ENCODE peak calls at places on chromosomes 16 and 17, in six cellular contexts. One of them, this sample, is unnamed.

GRCh38 chr16:19700319-19700781 is 17.7 kb downstream of the KNOP1 start:
- DNase-seq in stimulated activated naive CD4-positive, alpha-beta T cell: no peak
- DNase-seq in caudate nucleus: no peak
- DNase-seq in HTR-8/SVneo: no peak
- DNase-seq in iris pigment epithelial cell: peak; percentile 86
- DNase-seq in uterus: peak; percentile 65
- DNase-seq in this sample: peak; percentile 61

GRCh38 chr17:8122923-8123694 is 797 bp downstream of the HES7 start:
- DNase-seq in uterus: peak; percentile 28
- DNase-seq in HTR-8/SVneo: no peak
- DNase-seq in iris pigment epithelial cell: peak; percentile 62
- DNase-seq in caudate nucleus: no peak
- DNase-seq in stimulated activated naive CD4-positive, alpha-beta T cell: peak; percentile 54
- DNase-seq in this sample: no peak

GRCh38 chr16:70714526-70715112 is 28.8 kb upstream of the MTSS2 start:
- DNase-seq in HTR-8/SVneo: no peak
- DNase-seq in uterus: no peak
- DNase-seq in iris pigment epithelial cell: no peak
- DNase-seq in caudate nucleus: no peak
- DNase-seq in stimulated activated naive CD4-positive, alpha-beta T cell: no peak
- DNase-seq in this sample: no peak

GRCh38 chr16:19505600-19506303 is 16.1 kb downstream of the GDE1 start:
- DNase-seq in HTR-8/SVneo: no peak
- DNase-seq in iris pigment epithelial cell: peak; percentile 88
- DNase-seq in uterus: no peak
- DNase-seq in caudate nucleus: no peak
- DNase-seq in stimulated activated naive CD4-positive, alpha-beta T cell: no peak
- DNase-seq in this sample: peak; percentile 77

GRCh38 chr16:78175287-78175686 is 75.8 kb downstream of the WWOX start:
- DNase-seq in caudate nucleus: no peak
- DNase-seq in iris pigment epithelial cell: no peak
- DNase-seq in HTR-8/SVneo: no peak
- DNase-seq in stimulated activated naive CD4-positive, alpha-beta T cell: no peak
- DNase-seq in uterus: no peak
- DNase-seq in this sample: no peak

GRCh38 chr17:64152428-64153125 is 22.6 kb upstream of the ERN1 start:
- DNase-seq in stimulated activated naive CD4-positive, alpha-beta T cell: no peak
- DNase-seq in iris pigment epithelial cell: no peak
- DNase-seq in HTR-8/SVneo: no peak
- DNase-seq in uterus: no peak
- DNase-seq in caudate nucleus: no peak
- DNase-seq in this sample: no peak

GRCh38 chr16:19884021-19884485 is 595 bp downstream of the GPRC5B start:
- DNase-seq in caudate nucleus: peak; percentile 48
- DNase-seq in HTR-8/SVneo: peak; percentile 18
- DNase-seq in uterus: peak; percentile 23
- DNase-seq in iris pigment epithelial cell: no peak
- DNase-seq in stimulated activated naive CD4-positive, alpha-beta T cell: peak; percentile 19
- DNase-seq in this sample: no peak

GRCh38 chr17:56831364-56832095 is 2.2 kb downstream of the C17orf67 start:
- DNase-seq in iris pigment epithelial cell: no peak
- DNase-seq in HTR-8/SVneo: no peak
- DNase-seq in caudate nucleus: no peak
- DNase-seq in stimulated activated naive CD4-positive, alpha-beta T cell: no peak
- DNase-seq in uterus: no peak
- DNase-seq in this sample: no peak

GRCh38 chr17:19645608-19646250 is 2.8 kb upstream of the ALDH3A2 start:
- DNase-seq in iris pigment epithelial cell: peak; percentile 30
- DNase-seq in uterus: no peak
- DNase-seq in HTR-8/SVneo: peak; percentile 39
- DNase-seq in stimulated activated naive CD4-positive, alpha-beta T cell: peak; percentile 26
- DNase-seq in caudate nucleus: no peak
- DNase-seq in this sample: no peak

GRCh38 chr16:66894948-66895696 is 14.8 kb downstream of the PDP2 start:
- DNase-seq in stimulated activated naive CD4-positive, alpha-beta T cell: peak; percentile 38
- DNase-seq in iris pigment epithelial cell: peak; percentile 71
- DNase-seq in HTR-8/SVneo: peak; percentile 83
- DNase-seq in uterus: peak; percentile 76
- DNase-seq in caudate nucleus: peak; percentile 22
- DNase-seq in this sample: no peak

GRCh38 chr17:7216242-7217112 is 3.2 kb downstream of the DLG4 start:
- DNase-seq in iris pigment epithelial cell: no peak
- DNase-seq in HTR-8/SVneo: no peak
- DNase-seq in uterus: no peak
- DNase-seq in caudate nucleus: no peak
- DNase-seq in stimulated activated naive CD4-positive, alpha-beta T cell: no peak
- DNase-seq in this sample: no peak

GRCh38 chr16:84218176-84218776 is 21.5 kb downstream of the KCNG4 start:
- DNase-seq in stimulated activated naive CD4-positive, alpha-beta T cell: no peak
- DNase-seq in HTR-8/SVneo: no peak
- DNase-seq in iris pigment epithelial cell: no peak
- DNase-seq in caudate nucleus: no peak
- DNase-seq in uterus: no peak
- DNase-seq in this sample: no peak

GRCh38 chr17:59837362-59838195 is 55.2 kb downstream of the TUBD1 start:
- DNase-seq in uterus: peak; percentile 89
- DNase-seq in HTR-8/SVneo: peak; percentile 89
- DNase-seq in caudate nucleus: no peak
- DNase-seq in stimulated activated naive CD4-positive, alpha-beta T cell: peak; percentile 79
- DNase-seq in iris pigment epithelial cell: peak; percentile 100
- DNase-seq in this sample: peak; percentile 97

GRCh38 chr17:2442166-2442565 is 41.3 kb upstream of the MNT start:
- DNase-seq in HTR-8/SVneo: no peak
- DNase-seq in caudate nucleus: no peak
- DNase-seq in iris pigment epithelial cell: no peak
- DNase-seq in stimulated activated naive CD4-positive, alpha-beta T cell: no peak
- DNase-seq in uterus: no peak
- DNase-seq in this sample: no peak

GRCh38 chr16:69119536-69119935 is 12.9 kb downstream of the CHTF8 start:
- DNase-seq in caudate nucleus: no peak
- DNase-seq in stimulated activated naive CD4-positive, alpha-beta T cell: no peak
- DNase-seq in iris pigment epithelial cell: no peak
- DNase-seq in HTR-8/SVneo: no peak
- DNase-seq in uterus: no peak
- DNase-seq in this sample: no peak

GRCh38 chr17:44345497-44346026 is 460 bp downstream of the GRN start:
- DNase-seq in HTR-8/SVneo: peak; percentile 80
- DNase-seq in uterus: peak; percentile 69
- DNase-seq in caudate nucleus: peak; percentile 64
- DNase-seq in iris pigment epithelial cell: peak; percentile 55
- DNase-seq in stimulated activated naive CD4-positive, alpha-beta T cell: peak; percentile 38
- DNase-seq in this sample: no peak

GRCh38 chr17:3843935-3844516 is 2.0 kb downstream of the NCBP3 start:
- DNase-seq in iris pigment epithelial cell: peak; percentile 40
- DNase-seq in stimulated activated naive CD4-positive, alpha-beta T cell: peak; percentile 22
- DNase-seq in uterus: no peak
- DNase-seq in caudate nucleus: no peak
- DNase-seq in HTR-8/SVneo: peak; percentile 62
- DNase-seq in this sample: no peak

GRCh38 chr16:75620326-75621169 is 2.5 kb downstream of the ADAT1 start:
- DNase-seq in stimulated activated naive CD4-positive, alpha-beta T cell: no peak
- DNase-seq in iris pigment epithelial cell: no peak
- DNase-seq in caudate nucleus: no peak
- DNase-seq in uterus: no peak
- DNase-seq in HTR-8/SVneo: no peak
- DNase-seq in this sample: no peak

GRCh38 chr17:1298616-1299015 is 19.2 kb downstream of the TRARG1 start:
- DNase-seq in caudate nucleus: peak; percentile 20
- DNase-seq in stimulated activated naive CD4-positive, alpha-beta T cell: peak; percentile 56
- DNase-seq in HTR-8/SVneo: no peak
- DNase-seq in iris pigment epithelial cell: no peak
- DNase-seq in uterus: no peak
- DNase-seq in this sample: no peak

GRCh38 chr16:81665588-81665987 is 113.5 kb upstream of the PLCG2 start:
- DNase-seq in iris pigment epithelial cell: no peak
- DNase-seq in HTR-8/SVneo: no peak
- DNase-seq in stimulated activated naive CD4-positive, alpha-beta T cell: no peak
- DNase-seq in uterus: no peak
- DNase-seq in caudate nucleus: no peak
- DNase-seq in this sample: no peak